ENCODE peak calls at places on chromosome 1, in five cellular contexts. K is tibial artery; B is fibroblast of lung; U is CD4-positive, CD25-positive, alpha-beta regulatory T cell; X is GM23338. Z is an unnamed sample. For H3K27me3, the result is how much of the 10 kb centered on the place peaks cover.

GRCh38 chr1:7824701-7825100 is 28.2 kb downstream of the UTS2 start:
- DNase-seq in K (no peak), B (no peak), U (no peak), X (no peak), Z (no peak)

GRCh38 chr1:168636642-168637111 is 60.3 kb downstream of the XCL1 start:
- DNase-seq in K (peak), B (peak), U (no peak), X (no peak), Z (peak)

GRCh38 chr1:221669441-221669840 is 72.4 kb downstream of the DUSP10 start:
- DNase-seq in K (no peak), B (no peak), U (no peak), X (no peak), Z (no peak)

GRCh38 chr1:159196543-159196942 is 8.1 kb upstream of the ACKR1 start:
- DNase-seq in K (no peak), B (no peak), U (no peak), X (peak), Z (no peak)

GRCh38 chr1:50417946-50418599 is 5.2 kb downstream of the DMRTA2 start:
- DNase-seq in K (no peak), B (no peak), U (no peak), X (peak), Z (no peak)

GRCh38 chr1:198544265-198544664 is 3.8 kb upstream of the ATP6V1G3 start:
- DNase-seq in K (no peak), B (no peak), U (no peak), X (no peak), Z (no peak)

GRCh38 chr1:219323426-219323825 is 149.7 kb downstream of the LYPLAL1 start:
- DNase-seq in K (no peak), B (peak), U (no peak), X (no peak), Z (no peak)

GRCh38 chr1:197399691-197400521 is 131.9 kb downstream of the CRB1 start:
- DNase-seq in K (no peak), B (peak), U (peak), X (peak), Z (no peak)

GRCh38 chr1:221520250-221520649 is 221.6 kb downstream of the DUSP10 start:
- DNase-seq in K (no peak), B (no peak), U (no peak), X (no peak), Z (no peak)

GRCh38 chr1:121519042-121519755 is 334.4 kb downstream of the SRGAP2C start:
- DNase-seq in K (peak), B (peak), U (peak), X (peak), Z (no peak)

GRCh38 chr1:66138613-66139012 is 345.9 kb downstream of the PDE4B start:
- DNase-seq in K (no peak), B (no peak), U (no peak), X (no peak), Z (no peak)

GRCh38 chr1:117656202-117656641 is 50.4 kb downstream of the TENT5C start:
- DNase-seq in K (no peak), B (no peak), U (peak), X (no peak), Z (no peak)

GRCh38 chr1:165598676-165599059 is 32.4 kb upstream of the MGST3 start:
- DNase-seq in K (no peak), B (peak), U (no peak), X (peak), Z (no peak)

GRCh38 chr1:150551784-150552691 is 2.8 kb downstream of the ADAMTSL4 start:
- DNase-seq in K (peak), B (peak), U (peak), X (no peak), Z (peak)

GRCh38 chr1:24503003-24503751 is 541 bp downstream of the RCAN3 start:
- DNase-seq in K (no peak), B (no peak), U (no peak), X (peak), Z (no peak)

GRCh38 chr1:2942410-2942809 is 78.9 kb upstream of the ACTRT2 start:
- DNase-seq in K (no peak), B (no peak), U (no peak), X (no peak), Z (no peak)

GRCh38 chr1:168689726-168690602 is 39.0 kb downstream of the DPT start:
- DNase-seq in K (no peak), B (peak), U (no peak), X (no peak), Z (no peak)

GRCh38 chr1:24875257-24875656 is 54.8 kb downstream of the RUNX3 start:
- DNase-seq in K (no peak), B (no peak), U (no peak), X (no peak), Z (no peak)

GRCh38 chr1:35264861-35265260 is 3.6 kb upstream of the ZMYM4 start:
- DNase-seq in K (no peak), B (peak), U (no peak), X (peak), Z (no peak)

GRCh38 chr1:177830531-177830930 is 139.3 kb downstream of the SEC16B start:
- DNase-seq in K (no peak), B (no peak), U (no peak), X (no peak), Z (no peak)

GRCh38 chr1:145846191-145846590 is 761 bp downstream of the NUDT17 start:
- DNase-seq in K (no peak), B (peak), U (peak), X (peak), Z (no peak)

GRCh38 chr1:181647314-181648035 is 164.2 kb downstream of the CACNA1E start:
- DNase-seq in K (no peak), B (peak), U (no peak), X (no peak), Z (no peak)

GRCh38 chr1:175510914-175511313 is 232.5 kb downstream of the TNR start:
- DNase-seq in K (no peak), B (no peak), U (no peak), X (no peak), Z (no peak)

GRCh38 chr1:179034720-179035119 is 9.0 kb downstream of the FAM20B start:
- DNase-seq in K (no peak), B (peak), U (peak), X (no peak), Z (no peak)

GRCh38 chr1:155196893-155197638 is 10.6 kb downstream of the THBS3 start:
- DNase-seq in K (peak), B (no peak), U (no peak), X (no peak), Z (no peak)
- H3K4me3 ChIP-seq in K (no peak), B (no peak), U (no peak), X (peak), Z (no peak)

GRCh38 chr1:33342041-33342723 is 21.3 kb upstream of the A3GALT2 start:
- DNase-seq in K (peak), B (peak), U (no peak), X (peak), Z (no peak)
- H3K27me3 ChIP-seq in K (under half), B (under half), U (under half), X (half or more), Z (under half)

GRCh38 chr1:162629651-162630050 is 2.6 kb upstream of the DDR2 start:
- DNase-seq in K (no peak), B (peak), U (no peak), X (no peak), Z (no peak)

GRCh38 chr1:162631546-162632233 is 574 bp upstream of the DDR2 start:
- DNase-seq in K (peak), B (peak), U (no peak), X (no peak), Z (no peak)

GRCh38 chr1:162633327-162633762 is 1.1 kb downstream of the DDR2 start:
- DNase-seq in K (peak), B (peak), U (no peak), X (peak), Z (no peak)

GRCh38 chr1:162632743-162633326 is 571 bp downstream of the DDR2 start:
- DNase-seq in K (no peak), B (peak), U (no peak), X (peak), Z (no peak)

DNA sequence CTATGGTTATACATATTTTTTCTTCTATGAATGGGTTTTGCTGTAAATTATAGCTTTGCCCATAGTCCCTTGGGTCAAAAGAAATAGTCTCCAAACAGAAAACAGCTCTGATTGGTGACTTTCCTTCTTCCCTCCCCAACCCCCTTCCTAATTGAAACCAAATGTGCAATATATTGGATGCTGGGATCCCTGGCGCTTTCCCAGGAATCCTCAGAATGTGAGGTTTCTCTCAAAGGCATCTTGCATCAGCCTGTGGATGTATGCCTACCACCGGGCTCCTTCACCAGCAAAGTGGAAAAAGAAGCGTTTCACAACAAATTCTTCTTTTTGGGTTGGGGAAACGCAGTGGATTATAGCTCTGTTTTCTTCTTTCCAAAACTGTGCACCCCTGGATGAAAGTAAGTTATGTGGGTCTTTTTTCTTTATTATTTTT is at the start of gene DDR2:
- DNase-seq in K (peak), B (peak), U (no peak), X (peak), Z (peak)
- H3K4me3 ChIP-seq in K (peak), B (peak), U (no peak), X (no peak), Z (peak)

DNA sequence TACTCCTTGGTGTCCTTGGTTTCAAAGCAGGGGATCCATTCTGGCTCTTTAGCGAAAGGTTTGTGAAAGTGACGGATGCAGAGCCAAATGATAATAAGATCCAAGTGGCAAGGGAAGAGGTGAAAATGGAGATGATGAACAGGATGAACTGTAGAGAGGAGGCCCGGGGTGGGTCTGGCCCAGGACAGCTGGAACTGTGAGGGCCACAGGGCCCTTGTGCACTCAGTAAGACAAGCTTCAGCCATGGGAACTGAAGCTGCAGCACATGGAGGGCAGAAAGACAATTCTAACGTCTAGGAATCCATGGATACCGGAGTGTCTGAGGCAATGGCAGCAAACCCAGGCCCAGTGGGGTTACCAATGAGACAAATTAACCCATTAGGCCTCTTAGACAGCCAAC is 4.8 kb downstream of the KCNA2 start:
- DNase-seq in K (no peak), B (no peak), U (no peak), X (no peak), Z (no peak)
- H3K27me3 ChIP-seq in K (under half), B (under half), U (under half), X (under half), Z (under half)

DNA sequence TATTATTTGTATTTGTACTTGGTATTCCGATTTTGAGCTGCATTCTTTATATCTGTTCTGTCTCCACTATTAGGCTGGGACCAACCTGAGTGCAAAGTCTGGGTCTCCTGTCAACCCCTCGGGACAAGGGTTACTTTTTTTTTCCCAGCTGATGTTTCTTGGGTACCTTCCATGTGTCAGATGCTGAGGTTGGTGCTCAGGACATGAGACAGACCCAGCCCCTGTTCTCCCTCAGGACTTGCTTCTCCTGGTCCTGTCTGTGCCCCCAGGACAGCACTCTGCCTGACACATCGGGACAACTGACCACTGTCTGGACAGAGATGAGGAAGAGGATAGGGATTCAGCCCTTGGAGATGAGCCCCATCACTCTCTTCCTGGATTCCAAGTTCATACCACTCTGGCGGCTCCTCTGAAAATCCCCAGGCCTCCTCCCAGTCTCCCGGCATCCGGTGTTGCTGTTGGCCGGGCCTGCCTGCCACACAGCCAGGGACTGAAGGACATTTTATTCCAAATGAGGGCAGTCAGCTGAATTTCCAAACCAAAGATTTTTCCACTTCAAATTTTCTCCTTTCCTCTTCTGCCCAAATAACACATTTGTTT is 55.6 kb upstream of the FMOD start:
- DNase-seq in K (peak), B (no peak), U (no peak), X (no peak), Z (no peak)
- H3K4me3 ChIP-seq in K (no peak), B (no peak), U (no peak), X (no peak), Z (no peak)

Z was measured in thoracic aorta.